ENCODE peak calls at places on chromosomes 16 and 17, in seven cellular contexts. K, M, V, C, F, Z and E are unnamed samples.

GRCh38 chr17:10556301-10557005 is 7.0 kb upstream of the MYH2 start:
- DNase-seq in K (no peak), M (no peak), V (no peak), C (no peak), F (no peak), Z (no peak), E (no peak)

GRCh38 chr16:50655558-50656055 is 25.5 kb downstream of the SNX20 start:
- DNase-seq in K (no peak), M (no peak), V (no peak), C (no peak), F (no peak), Z (no peak), E (no peak)

GRCh38 chr17:74123350-74123749 is 80.1 kb upstream of the RPL38 start:
- DNase-seq in K (no peak), M (peak), V (no peak), C (peak), F (no peak), Z (peak), E (no peak)

GRCh38 chr17:75832164-75832651 is 12.0 kb downstream of the UNC13D start:
- DNase-seq in K (no peak), M (peak), V (no peak), C (no peak), F (no peak), Z (no peak), E (no peak)

GRCh38 chr17:45388604-45389325 is 43.9 kb downstream of the ARHGAP27 start:
- DNase-seq in K (no peak), M (peak), V (no peak), C (no peak), F (no peak), Z (no peak), E (no peak)

GRCh38 chr16:2673066-2673999 is 9.0 kb upstream of the KCTD5 start:
- DNase-seq in K (peak), M (peak), V (peak), C (peak), F (peak), Z (peak), E (peak)

GRCh38 chr17:79595471-79595870 is 15.4 kb downstream of the RBFOX3 start:
- DNase-seq in K (no peak), M (no peak), V (no peak), C (no peak), F (no peak), Z (no peak), E (no peak)

GRCh38 chr17:42985225-42985624 is 4.9 kb downstream of the RUNDC1 start:
- DNase-seq in K (no peak), M (no peak), V (no peak), C (no peak), F (no peak), Z (no peak), E (no peak)

GRCh38 chr17:2054262-2054739 is 602 bp upstream of the HIC1 start:
- DNase-seq in K (no peak), M (peak), V (no peak), C (no peak), F (no peak), Z (no peak), E (no peak)

GRCh38 chr16:68356919-68357286 is 46.1 kb downstream of the PRMT7 start:
- DNase-seq in K (no peak), M (no peak), V (no peak), C (no peak), F (no peak), Z (no peak), E (no peak)

GRCh38 chr17:41750866-41751265 is 16.4 kb upstream of the HAP1 start:
- DNase-seq in K (no peak), M (no peak), V (no peak), C (no peak), F (no peak), Z (no peak), E (no peak)

GRCh38 chr16:31265329-31266245 is 5.8 kb downstream of the ITGAM start:
- DNase-seq in K (no peak), M (no peak), V (no peak), C (no peak), F (no peak), Z (no peak), E (no peak)

GRCh38 chr17:77608431-77608830 is 350.1 kb upstream of the TNRC6C start:
- DNase-seq in K (no peak), M (no peak), V (no peak), C (no peak), F (no peak), Z (no peak), E (no peak)

GRCh38 chr17:78020717-78021108 is 62.2 kb downstream of the TNRC6C start:
- DNase-seq in K (no peak), M (no peak), V (no peak), C (no peak), F (no peak), Z (no peak), E (no peak)

GRCh38 chr16:88856122-88856827 is 472 bp downstream of the GALNS start:
- DNase-seq in K (peak), M (no peak), V (no peak), C (no peak), F (peak), Z (no peak), E (peak)

GRCh38 chr17:64741038-64741641 is 79.0 kb upstream of the SMURF2 start:
- DNase-seq in K (no peak), M (peak), V (no peak), C (no peak), F (no peak), Z (no peak), E (no peak)

GRCh38 chr17:4583796-4584124 is 569 bp upstream of the SMTNL2 start:
- DNase-seq in K (no peak), M (no peak), V (no peak), C (peak), F (peak), Z (peak), E (peak)

GRCh38 chr17:14882131-14882530 is 383.0 kb downstream of the PMP22 start:
- DNase-seq in K (no peak), M (no peak), V (no peak), C (no peak), F (no peak), Z (no peak), E (no peak)

GRCh38 chr17:80213651-80213975 is 6.5 kb downstream of the SGSH start:
- DNase-seq in K (no peak), M (no peak), V (no peak), C (no peak), F (no peak), Z (no peak), E (no peak)

GRCh38 chr17:48144976-48145798 is 37.6 kb downstream of the SNX11 start:
- DNase-seq in K (no peak), M (no peak), V (no peak), C (no peak), F (no peak), Z (no peak), E (no peak)

GRCh38 chr16:1534021-1535020 is 855 bp downstream of the TMEM204 start:
- DNase-seq in K (no peak), M (peak), V (no peak), C (no peak), F (no peak), Z (no peak), E (no peak)

GRCh38 chr16:67260426-67261063 is 11.8 kb downstream of the SLC9A5 start:
- DNase-seq in K (peak), M (peak), V (peak), C (peak), F (peak), Z (no peak), E (no peak)

GRCh38 chr17:34307110-34307509 is 12.1 kb upstream of the CCL8 start:
- DNase-seq in K (no peak), M (no peak), V (peak), C (no peak), F (no peak), Z (no peak), E (no peak)

GRCh38 chr17:34308376-34308775 is 10.9 kb upstream of the CCL8 start:
- DNase-seq in K (no peak), M (no peak), V (no peak), C (no peak), F (no peak), Z (no peak), E (no peak)

GRCh38 chr17:34305061-34305460 is 14.2 kb upstream of the CCL8 start:
- DNase-seq in K (no peak), M (no peak), V (no peak), C (no peak), F (no peak), Z (no peak), E (no peak)

GRCh38 chr17:34305606-34306005 is 13.6 kb upstream of the CCL8 start:
- DNase-seq in K (no peak), M (no peak), V (no peak), C (no peak), F (no peak), Z (no peak), E (no peak)

GRCh38 chr17:34306466-34306865 is 12.8 kb upstream of the CCL8 start:
- DNase-seq in K (no peak), M (peak), V (peak), C (peak), F (peak), Z (no peak), E (peak)
- TF ChIP-seq CTCF in K (no peak), M (peak), V (peak), C (peak), F (peak), Z (peak), E (no peak)

GRCh38 chr16:48317614-48318013 is 67.6 kb downstream of the SIAH1 start:
- DNase-seq in K (no peak), M (peak), V (no peak), C (peak), F (no peak), Z (no peak), E (no peak)
- TF ChIP-seq CTCF in K (no peak), M (peak), V (no peak), C (no peak), F (no peak), Z (no peak), E (peak)

DNA sequence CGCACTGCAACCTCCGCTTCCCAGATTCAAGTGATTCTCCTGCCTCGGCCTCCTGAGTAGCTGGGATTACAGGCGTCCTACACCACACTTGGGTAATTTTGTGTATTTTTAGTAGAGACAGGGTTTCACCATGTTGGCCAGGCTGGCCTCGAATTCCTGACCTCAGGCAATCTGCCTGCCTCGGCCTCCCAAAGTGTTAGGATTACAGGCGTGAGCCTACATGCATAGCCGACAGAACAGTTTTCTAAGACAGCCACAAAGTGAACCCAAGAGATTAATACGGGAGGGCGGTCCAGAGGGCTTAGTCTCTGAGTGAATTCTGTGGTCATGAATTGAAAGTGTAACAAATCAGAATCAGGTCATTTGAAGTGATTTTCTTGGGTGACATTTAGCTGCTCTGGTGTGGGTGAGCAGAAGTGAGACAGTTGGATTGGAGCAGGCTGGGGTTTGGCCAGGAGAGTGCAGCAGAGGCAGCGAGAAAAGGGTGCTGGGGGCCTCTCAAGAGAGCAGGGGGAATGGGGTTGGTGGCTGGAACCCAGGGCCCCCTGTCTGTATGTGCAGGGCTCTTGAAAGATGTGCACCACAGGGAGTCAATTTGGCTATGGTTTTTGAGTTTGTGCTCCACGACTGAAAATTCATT is 231.4 kb upstream of the WSCD1 start:
- DNase-seq in K (no peak), M (no peak), V (no peak), C (no peak), F (peak), Z (no peak), E (peak)
- TF ChIP-seq CTCF in K (no peak), M (no peak), V (no peak), C (no peak), F (peak), Z (no peak), E (no peak)

GRCh38 chr17:30717290-30718098 is 107.0 kb downstream of the CRLF3 start:
- DNase-seq in K (no peak), M (no peak), V (no peak), C (no peak), F (no peak), Z (no peak), E (no peak)

GRCh38 chr17:30720013-30720471 is 104.5 kb downstream of the CRLF3 start:
- DNase-seq in K (no peak), M (no peak), V (no peak), C (no peak), F (no peak), Z (no peak), E (no peak)

GRCh38 chr17:30716461-30717289 is 107.8 kb downstream of the CRLF3 start:
- DNase-seq in K (no peak), M (no peak), V (no peak), C (no peak), F (no peak), Z (no peak), E (no peak)
- TF ChIP-seq CTCF in K (no peak), M (peak), V (no peak), C (peak), F (peak), Z (peak), E (no peak)

DNA sequence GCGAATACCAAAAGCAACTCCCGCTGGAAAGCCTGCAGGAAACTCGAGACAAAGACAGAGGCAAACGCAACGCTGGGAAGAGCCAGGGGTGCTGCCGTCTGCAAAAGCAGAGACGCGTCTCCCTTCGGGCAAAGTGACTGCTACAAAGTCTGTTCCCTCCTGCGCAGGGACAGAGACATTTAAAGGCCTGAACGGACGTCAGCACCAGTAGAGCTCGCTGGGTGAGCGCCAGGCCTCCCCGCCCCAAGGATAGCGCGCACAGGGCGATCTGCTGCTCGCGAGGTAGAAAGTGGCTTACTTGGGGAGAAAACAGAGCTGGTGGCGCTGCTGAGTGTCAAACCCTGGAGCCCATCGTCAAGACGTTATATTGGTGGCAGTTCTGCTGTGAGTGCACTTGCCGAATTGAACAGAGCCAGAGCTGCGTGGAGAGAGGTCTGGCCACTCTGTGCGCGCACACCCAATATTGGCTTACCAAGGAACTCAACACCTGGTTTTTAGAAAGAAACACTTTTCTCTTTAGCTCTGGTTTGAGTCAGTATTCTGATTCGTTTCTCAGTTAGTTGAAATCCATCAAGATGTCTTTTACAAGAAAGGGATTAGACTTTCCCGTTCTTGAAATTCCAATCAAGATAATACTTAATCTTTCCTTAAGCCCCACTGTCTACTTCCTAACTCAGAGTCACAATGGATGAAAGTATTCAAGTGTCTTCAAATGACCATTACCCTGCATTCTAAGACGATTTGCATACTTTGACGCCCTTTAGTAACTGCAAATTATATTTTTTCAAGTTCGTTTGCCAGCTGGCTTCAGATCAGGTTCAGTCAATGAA is 190.1 kb downstream of the USP22 start:
- DNase-seq in K (peak), M (no peak), V (no peak), C (no peak), F (peak), Z (no peak), E (peak)
- TF ChIP-seq CTCF in K (no peak), M (no peak), V (no peak), C (no peak), F (peak), Z (peak), E (no peak)

GRCh38 chr16:7085776-7086175 is 246.9 kb upstream of the RBFOX1 start:
- DNase-seq in K (no peak), M (no peak), V (no peak), C (no peak), F (no peak), Z (no peak), E (no peak)

GRCh38 chr16:7090628-7091115 is 242.0 kb upstream of the RBFOX1 start:
- DNase-seq in K (no peak), M (no peak), V (no peak), C (no peak), F (peak), Z (no peak), E (no peak)

GRCh38 chr16:7083086-7083485 is 249.6 kb upstream of the RBFOX1 start:
- DNase-seq in K (no peak), M (no peak), V (no peak), C (no peak), F (no peak), Z (no peak), E (no peak)

GRCh38 chr16:7086842-7087616 is 245.6 kb upstream of the RBFOX1 start:
- DNase-seq in K (no peak), M (no peak), V (peak), C (peak), F (peak), Z (peak), E (peak)
- TF ChIP-seq CTCF in K (no peak), M (no peak), V (no peak), C (peak), F (peak), Z (peak), E (no peak)

GRCh38 chr17:17835415-17836249 is 1.2 kb downstream of the SREBF1 start:
- DNase-seq in K (no peak), M (no peak), V (no peak), C (no peak), F (no peak), Z (no peak), E (no peak)

GRCh38 chr17:17836818-17837379 is at the start of gene SREBF1:
- DNase-seq in K (no peak), M (no peak), V (peak), C (peak), F (peak), Z (peak), E (peak)

GRCh38 chr17:17836250-17836817 is 452 bp downstream of the SREBF1 start:
- DNase-seq in K (peak), M (peak), V (peak), C (peak), F (peak), Z (peak), E (peak)

GRCh38 chr17:17837966-17838962 is 1.5 kb upstream of the SREBF1 start:
- DNase-seq in K (peak), M (peak), V (no peak), C (peak), F (peak), Z (no peak), E (peak)

DNA sequence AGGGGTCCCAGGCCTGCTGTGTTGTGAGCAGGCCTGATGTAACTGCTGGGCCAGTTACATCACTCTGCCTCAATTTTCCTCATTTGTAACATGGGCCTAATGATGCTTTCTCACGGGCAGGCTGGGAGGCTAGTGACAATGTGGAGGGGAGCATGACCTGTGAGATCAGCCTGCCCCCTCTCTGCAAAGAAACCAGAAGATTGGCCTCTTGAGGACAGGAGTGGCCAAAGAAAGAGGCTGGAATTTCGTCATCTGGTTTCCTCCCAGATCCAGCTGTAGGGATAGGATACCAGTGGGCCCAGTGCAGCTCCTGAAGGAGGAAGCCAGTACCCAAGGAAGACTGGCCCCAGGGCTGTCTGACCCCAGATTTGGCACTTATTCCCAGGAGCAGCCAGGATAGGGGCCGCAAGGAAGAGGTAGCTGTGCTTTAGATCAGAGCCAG is 615 bp upstream of the SREBF1 start:
- DNase-seq in K (no peak), M (peak), V (peak), C (no peak), F (peak), Z (no peak), E (no peak)
- TF ChIP-seq CTCF in K (no peak), M (peak), V (no peak), C (no peak), F (no peak), Z (no peak), E (no peak)

GRCh38 chr17:38868968-38869646 is 751 bp upstream of the LASP1 start:
- DNase-seq in K (peak), M (peak), V (peak), C (peak), F (peak), Z (peak), E (peak)
- TF ChIP-seq CTCF in K (no peak), M (no peak), V (no peak), C (peak), F (peak), Z (peak), E (no peak)

DNA sequence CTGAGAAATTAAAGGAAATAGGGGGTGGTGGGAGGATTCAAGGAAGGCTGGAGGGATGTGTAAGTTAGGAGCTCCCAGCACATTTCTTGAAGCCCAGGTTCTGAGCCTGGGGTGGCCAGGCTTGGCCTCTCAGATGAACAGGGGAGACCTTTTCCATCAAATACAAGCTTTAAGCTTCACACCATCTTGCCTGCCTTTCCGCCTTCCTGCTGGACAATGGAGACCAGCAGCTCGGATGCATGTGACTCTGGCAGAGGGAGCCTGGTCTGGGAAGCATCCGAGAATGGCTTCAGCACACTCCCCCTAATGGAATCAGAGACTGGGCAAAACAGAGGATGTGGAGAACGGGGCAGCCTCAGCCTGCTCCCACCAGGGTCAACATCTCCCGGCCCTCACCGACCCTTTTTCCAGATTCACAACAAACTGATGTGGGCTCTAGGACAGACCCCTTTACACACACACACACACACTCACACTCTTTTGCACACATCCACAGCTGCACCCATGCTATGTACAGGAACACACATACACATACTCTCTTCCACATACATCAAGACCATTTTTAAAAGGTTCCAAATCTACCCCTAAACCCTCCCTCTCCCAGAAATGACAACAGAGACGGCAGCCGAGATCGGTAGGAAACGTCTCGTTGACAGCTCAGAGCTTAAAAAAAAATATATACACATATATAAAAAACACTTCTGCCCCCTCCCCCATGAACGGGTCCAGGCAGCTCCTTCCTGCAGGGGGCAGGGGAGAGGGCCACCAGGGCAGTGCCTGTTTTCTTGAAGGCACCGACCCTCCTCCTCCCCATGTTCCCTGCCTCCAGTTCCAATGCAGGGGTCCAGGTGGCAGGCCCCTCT is 6.5 kb upstream of the ATXN7L3 start:
- DNase-seq in K (no peak), M (no peak), V (no peak), C (no peak), F (no peak), Z (no peak), E (peak)
- TF ChIP-seq CTCF in K (no peak), M (peak), V (no peak), C (peak), F (peak), Z (no peak), E (no peak)